ENCODE peak calls at places on chromosomes 6 and 20, in six cellular contexts. One of them, this sample, is unnamed.

GRCh38 chr20:21241400-21241799 is 61.7 kb upstream of the XRN2 start:
- DNase-seq in neuronal stem cell: no peak
- DNase-seq in H9: no peak
- DNase-seq in H1: no peak
- DNase-seq in trophoblast cell: no peak
- DNase-seq in IMR-90: no peak
- DNase-seq in this sample: peak; percentile 3

GRCh38 chr20:19909696-19910095 is 107.5 kb upstream of the NAA20 start:
- DNase-seq in neuronal stem cell: no peak
- DNase-seq in H9: no peak
- DNase-seq in trophoblast cell: no peak
- DNase-seq in H1: no peak
- DNase-seq in IMR-90: no peak
- DNase-seq in this sample: no peak

GRCh38 chr6:52596371-52597028 is 19.6 kb upstream of the TRAM2 start:
- DNase-seq in H1: no peak
- DNase-seq in neuronal stem cell: no peak
- DNase-seq in trophoblast cell: no peak
- DNase-seq in IMR-90: peak; percentile 84
- DNase-seq in H9: no peak
- DNase-seq in this sample: peak; percentile 70

GRCh38 chr6:9101920-9102319 is 666.6 kb upstream of the SLC35B3 start:
- DNase-seq in IMR-90: no peak
- DNase-seq in H9: no peak
- DNase-seq in H1: no peak
- DNase-seq in neuronal stem cell: no peak
- DNase-seq in trophoblast cell: no peak
- DNase-seq in this sample: no peak

GRCh38 chr20:18255526-18255925 is 32.8 kb upstream of the ZNF133 start:
- DNase-seq in trophoblast cell: no peak
- DNase-seq in IMR-90: no peak
- DNase-seq in neuronal stem cell: no peak
- DNase-seq in H1: no peak
- DNase-seq in H9: no peak
- DNase-seq in this sample: no peak

GRCh38 chr6:145071836-145072235 is 663.5 kb downstream of the EPM2A start:
- DNase-seq in trophoblast cell: peak; percentile 65
- DNase-seq in neuronal stem cell: no peak
- DNase-seq in H1: no peak
- DNase-seq in IMR-90: peak; percentile 93
- DNase-seq in H9: no peak
- DNase-seq in this sample: peak; percentile 49

GRCh38 chr6:29886686-29887085 is 55.6 kb upstream of the HLA-A start:
- DNase-seq in H9: no peak
- DNase-seq in trophoblast cell: no peak
- DNase-seq in neuronal stem cell: no peak
- DNase-seq in IMR-90: no peak
- DNase-seq in H1: no peak
- DNase-seq in this sample: no peak

GRCh38 chr20:58630063-58630462 is 21.0 kb upstream of the STX16 start:
- DNase-seq in neuronal stem cell: no peak
- DNase-seq in IMR-90: peak; percentile 47
- DNase-seq in H1: no peak
- DNase-seq in trophoblast cell: no peak
- DNase-seq in H9: no peak
- DNase-seq in this sample: peak; percentile 27

GRCh38 chr6:161660666-161661571 is 387.1 kb upstream of the AGPAT4 start:
- DNase-seq in trophoblast cell: no peak
- DNase-seq in H1: no peak
- DNase-seq in H9: no peak
- DNase-seq in neuronal stem cell: no peak
- DNase-seq in IMR-90: no peak
- DNase-seq in this sample: no peak

GRCh38 chr6:149728499-149729234 is 10.8 kb upstream of the LATS1 start:
- DNase-seq in neuronal stem cell: no peak
- DNase-seq in H1: no peak
- DNase-seq in H9: no peak
- DNase-seq in IMR-90: no peak
- DNase-seq in trophoblast cell: no peak
- DNase-seq in this sample: no peak

GRCh38 chr6:153872946-153873345 is 166.1 kb upstream of the OPRM1 start:
- DNase-seq in H1: no peak
- DNase-seq in IMR-90: no peak
- DNase-seq in H9: no peak
- DNase-seq in neuronal stem cell: no peak
- DNase-seq in trophoblast cell: no peak
- DNase-seq in this sample: no peak

GRCh38 chr6:31272856-31273626 is 1.1 kb upstream of the HLA-C start:
- DNase-seq in IMR-90: no peak
- DNase-seq in H1: no peak
- DNase-seq in H9: no peak
- DNase-seq in neuronal stem cell: no peak
- DNase-seq in trophoblast cell: no peak
- DNase-seq in this sample: no peak

GRCh38 chr20:44126445-44126844 is 60.5 kb downstream of the JPH2 start:
- DNase-seq in IMR-90: no peak
- DNase-seq in H1: no peak
- DNase-seq in trophoblast cell: no peak
- DNase-seq in neuronal stem cell: no peak
- DNase-seq in H9: no peak
- DNase-seq in this sample: no peak

GRCh38 chr6:143361536-143362191 is 88.8 kb downstream of the ADAT2 start:
- DNase-seq in IMR-90: no peak
- DNase-seq in H1: no peak
- DNase-seq in trophoblast cell: no peak
- DNase-seq in neuronal stem cell: no peak
- DNase-seq in H9: no peak
- DNase-seq in this sample: no peak

GRCh38 chr6:158441639-158442308 is 118.1 kb upstream of the TMEM181 start:
- DNase-seq in IMR-90: no peak
- DNase-seq in neuronal stem cell: no peak
- DNase-seq in trophoblast cell: no peak
- DNase-seq in H1: no peak
- DNase-seq in H9: no peak
- DNase-seq in this sample: no peak

GRCh38 chr20:38219006-38219950 is 41.3 kb downstream of the KIAA1755 start:
- DNase-seq in H9: no peak
- DNase-seq in IMR-90: no peak
- DNase-seq in H1: no peak
- DNase-seq in trophoblast cell: no peak
- DNase-seq in neuronal stem cell: no peak
- DNase-seq in this sample: no peak

GRCh38 chr6:118980063-118980462 is 45.1 kb upstream of the MCM9 start:
- DNase-seq in trophoblast cell: peak; percentile 14
- DNase-seq in H1: no peak
- DNase-seq in IMR-90: peak; percentile 31
- DNase-seq in neuronal stem cell: no peak
- DNase-seq in H9: no peak
- DNase-seq in this sample: peak; percentile 66

GRCh38 chr6:135438907-135439535 is 58.5 kb downstream of the AHI1 start:
- DNase-seq in trophoblast cell: no peak
- DNase-seq in H1: no peak
- DNase-seq in neuronal stem cell: no peak
- DNase-seq in IMR-90: peak; percentile 58
- DNase-seq in H9: no peak
- DNase-seq in this sample: peak; percentile 45

GRCh38 chr6:122977180-122977579 is 18.9 kb upstream of the CLVS2 start:
- DNase-seq in H9: no peak
- DNase-seq in neuronal stem cell: no peak
- DNase-seq in IMR-90: no peak
- DNase-seq in trophoblast cell: no peak
- DNase-seq in H1: no peak
- DNase-seq in this sample: no peak

GRCh38 chr20:63775096-63775978 is 35.8 kb downstream of the SLC2A4RG start:
- DNase-seq in neuronal stem cell: peak; percentile 87
- DNase-seq in IMR-90: peak; percentile 19
- DNase-seq in H9: peak; percentile 89
- DNase-seq in trophoblast cell: no peak
- DNase-seq in H1: peak; percentile 95
- DNase-seq in this sample: peak; percentile 45

GRCh38 chr6:10146723-10147451 is 268.0 kb downstream of the TFAP2A start:
- DNase-seq in H1: no peak
- DNase-seq in IMR-90: peak; percentile 8
- DNase-seq in H9: peak; percentile 53
- DNase-seq in trophoblast cell: peak; percentile 8
- DNase-seq in neuronal stem cell: peak; percentile 37
- DNase-seq in this sample: peak; percentile 44

GRCh38 chr6:10687582-10687981 is 6.8 kb downstream of the C6orf52 start:
- DNase-seq in trophoblast cell: no peak
- DNase-seq in neuronal stem cell: no peak
- DNase-seq in IMR-90: no peak
- DNase-seq in H1: no peak
- DNase-seq in H9: no peak
- DNase-seq in this sample: no peak

GRCh38 chr20:24870876-24871275 is 78.2 kb upstream of the CST7 start:
- DNase-seq in H9: no peak
- DNase-seq in IMR-90: no peak
- DNase-seq in trophoblast cell: no peak
- DNase-seq in H1: no peak
- DNase-seq in neuronal stem cell: no peak
- DNase-seq in this sample: no peak

GRCh38 chr6:83192871-83193746 is at the start of the genes PGM3 and RWDD2A:
- DNase-seq in H9: peak; percentile 91
- DNase-seq in H1: peak; percentile 92
- DNase-seq in trophoblast cell: peak; percentile 89
- DNase-seq in IMR-90: peak; percentile 84
- DNase-seq in neuronal stem cell: peak; percentile 86
- DNase-seq in this sample: peak; percentile 93
- H3K14ac ChIP-seq in H9: peak within 1 kb of the TSS; percentile 81
- H3K14ac ChIP-seq in H1: no peak within 1 kb of the TSS
- H3K14ac ChIP-seq in trophoblast cell: peak within 1 kb of the TSS; percentile 98
- H3K14ac ChIP-seq in IMR-90: peak within 1 kb of the TSS; percentile 95
- H3K14ac ChIP-seq in neuronal stem cell: peak within 1 kb of the TSS; percentile 60
- H3K14ac ChIP-seq in this sample: no peak within 1 kb of the TSS

GRCh38 chr20:478010-478948 is 15.9 kb upstream of the TBC1D20 start:
- DNase-seq in neuronal stem cell: no peak
- DNase-seq in IMR-90: peak; percentile 87
- DNase-seq in trophoblast cell: no peak
- DNase-seq in H9: no peak
- DNase-seq in H1: no peak
- DNase-seq in this sample: peak; percentile 69

GRCh38 chr20:480044-480443 is 17.7 kb upstream of the TBC1D20 start:
- DNase-seq in H9: no peak
- DNase-seq in H1: no peak
- DNase-seq in trophoblast cell: no peak
- DNase-seq in IMR-90: no peak
- DNase-seq in neuronal stem cell: no peak
- DNase-seq in this sample: no peak

GRCh38 chr20:481167-481566 is 18.8 kb upstream of the TBC1D20 start:
- DNase-seq in H9: no peak
- DNase-seq in neuronal stem cell: no peak
- DNase-seq in H1: no peak
- DNase-seq in trophoblast cell: no peak
- DNase-seq in IMR-90: no peak
- DNase-seq in this sample: no peak

GRCh38 chr20:478949-479429 is 16.7 kb upstream of the TBC1D20 start:
- DNase-seq in neuronal stem cell: peak; percentile 14
- DNase-seq in trophoblast cell: peak; percentile 34
- DNase-seq in H9: no peak
- DNase-seq in IMR-90: peak; percentile 77
- DNase-seq in H1: no peak
- DNase-seq in this sample: peak; percentile 78

DNA sequence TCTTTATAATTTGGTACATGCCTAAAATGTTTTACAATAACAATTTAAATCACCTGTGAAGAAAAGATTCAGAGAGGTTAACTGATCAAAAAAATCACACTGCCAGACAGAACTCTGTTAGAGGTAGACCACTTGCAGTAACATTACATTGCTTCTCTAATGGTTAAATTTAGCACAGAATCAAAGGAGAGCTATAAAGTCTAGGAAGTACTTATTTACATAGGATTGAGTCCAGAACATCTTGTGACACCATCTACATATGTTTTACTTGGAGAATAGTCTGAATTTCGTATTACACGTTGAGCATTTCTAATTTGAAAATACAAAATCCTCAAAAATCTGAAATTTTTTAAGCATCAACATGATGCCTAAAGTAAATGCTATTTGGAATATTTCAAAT is 17.2 kb upstream of the TBC1D20 start:
- DNase-seq in H9: no peak
- DNase-seq in IMR-90: peak; percentile 30
- DNase-seq in neuronal stem cell: no peak
- DNase-seq in H1: no peak
- DNase-seq in trophoblast cell: no peak
- DNase-seq in this sample: no peak
- H3K4me1 ChIP-seq in H9: no peaks in the 10 kb centered on the region
- H3K4me1 ChIP-seq in IMR-90: peaks cover 7% of the 10 kb centered on the region
- H3K4me1 ChIP-seq in neuronal stem cell: no peaks in the 10 kb centered on the region
- H3K4me1 ChIP-seq in H1: no peaks in the 10 kb centered on the region
- H3K4me1 ChIP-seq in trophoblast cell: no peaks in the 10 kb centered on the region
- H3K4me1 ChIP-seq in this sample: no peaks in the 10 kb centered on the region

DNA sequence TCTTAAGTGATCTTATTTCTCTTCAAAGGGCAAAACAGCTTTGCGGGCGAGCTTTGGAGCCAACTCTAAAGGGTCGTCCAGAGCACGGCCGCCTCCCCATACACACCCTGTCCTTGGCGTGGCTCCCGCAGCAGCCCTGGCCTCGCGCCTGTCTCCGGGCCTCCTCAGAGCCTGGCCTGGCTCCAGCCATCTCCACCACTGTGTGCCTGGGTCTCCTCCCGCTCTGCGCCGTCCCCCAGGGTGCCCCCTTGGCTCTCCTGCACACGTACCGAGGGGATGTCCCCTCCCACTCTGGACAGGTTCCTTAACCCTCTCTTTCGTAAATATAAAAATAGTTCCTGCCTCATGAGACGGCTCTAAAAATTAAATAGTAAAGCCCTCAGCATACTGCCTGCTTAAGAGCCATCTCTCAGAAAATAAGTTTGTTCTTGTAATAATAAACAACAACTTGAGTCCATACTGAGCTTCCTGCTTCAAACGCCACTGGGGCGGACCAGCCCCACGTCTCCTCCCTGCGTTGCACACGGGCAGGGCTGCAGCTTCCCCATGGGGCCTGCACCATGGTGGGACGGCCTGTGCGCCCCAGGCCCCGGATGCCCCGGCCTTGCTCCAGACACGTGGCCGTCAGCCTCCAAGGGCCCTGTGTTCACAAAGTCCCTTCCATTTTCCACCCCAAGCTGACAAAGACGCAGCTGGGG is 226.2 kb downstream of the TTLL2 start:
- DNase-seq in IMR-90: no peak
- DNase-seq in H1: no peak
- DNase-seq in trophoblast cell: no peak
- DNase-seq in H9: no peak
- DNase-seq in neuronal stem cell: no peak
- DNase-seq in this sample: no peak
- H4K91ac ChIP-seq in IMR-90: no peak overlapping the region
- H4K91ac ChIP-seq in H1: no peak overlapping the region
- H4K91ac ChIP-seq in trophoblast cell: no peak overlapping the region
- H4K91ac ChIP-seq in H9: no peak overlapping the region
- H4K91ac ChIP-seq in neuronal stem cell: no peak overlapping the region
- H4K91ac ChIP-seq in this sample: no peak overlapping the region

DNA sequence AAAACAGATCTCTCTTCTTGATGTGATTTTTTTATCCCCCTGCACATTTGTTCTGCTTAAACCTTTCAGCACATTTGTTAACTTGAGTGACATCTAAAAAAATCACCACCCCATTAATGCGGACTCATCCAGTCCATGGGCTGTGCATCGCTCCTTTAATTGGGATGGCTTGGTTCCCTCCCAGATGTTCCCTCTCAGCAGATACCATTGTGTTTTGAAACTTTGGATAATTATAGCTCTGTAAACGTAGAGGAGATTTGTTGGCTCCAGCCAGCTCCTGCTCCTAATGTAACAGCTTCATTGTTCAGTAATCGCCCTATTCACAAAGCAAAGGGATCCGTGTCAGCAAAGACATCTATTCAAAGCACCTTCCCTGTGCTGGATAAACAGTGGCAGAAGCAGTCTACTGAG is 323.8 kb downstream of the CD83 start:
- DNase-seq in H9: no peak
- DNase-seq in trophoblast cell: no peak
- DNase-seq in H1: no peak
- DNase-seq in neuronal stem cell: peak; percentile 68
- DNase-seq in IMR-90: peak; percentile 19
- DNase-seq in this sample: no peak
- H3K14ac ChIP-seq in H9: no peak overlapping the region
- H3K14ac ChIP-seq in trophoblast cell: no peak overlapping the region
- H3K14ac ChIP-seq in H1: no peak overlapping the region
- H3K14ac ChIP-seq in neuronal stem cell: no peak overlapping the region
- H3K14ac ChIP-seq in IMR-90: no peak overlapping the region
- H3K14ac ChIP-seq in this sample: no peak overlapping the region

This sample was measured in mesenchymal stem cell.